ENCODE peak calls at places on chromosomes 16 and 17, in nine cellular contexts. One of them, this sample, is unnamed.

GRCh38 chr17:56597495-56597990 is 4.0 kb downstream of the NOG start:
- DNase-seq in breast epithelium: no peak
- DNase-seq in lower lobe of right lung: peak; percentile 45
- DNase-seq in mesenchymal stem cell: peak; percentile 34
- DNase-seq in body of pancreas: peak; percentile 5
- DNase-seq in astrocyte: no peak
- DNase-seq in GM23248: peak; percentile 43
- DNase-seq in A549: no peak
- DNase-seq in Caco-2: no peak
- DNase-seq in this sample: peak; percentile 47

GRCh38 chr16:546909-547770 is 13.1 kb upstream of the PRR35 start:
- DNase-seq in mesenchymal stem cell: no peak
- DNase-seq in breast epithelium: peak; percentile 78
- DNase-seq in astrocyte: no peak
- DNase-seq in lower lobe of right lung: peak; percentile 78
- DNase-seq in GM23248: peak; percentile 69
- DNase-seq in Caco-2: no peak
- DNase-seq in body of pancreas: peak; percentile 71
- DNase-seq in A549: peak; percentile 71
- DNase-seq in this sample: no peak

GRCh38 chr17:7740481-7741001 is 23.0 kb downstream of the DNAH2 start:
- DNase-seq in breast epithelium: no peak
- DNase-seq in A549: no peak
- DNase-seq in Caco-2: peak; percentile 2
- DNase-seq in mesenchymal stem cell: no peak
- DNase-seq in GM23248: no peak
- DNase-seq in lower lobe of right lung: no peak
- DNase-seq in astrocyte: no peak
- DNase-seq in body of pancreas: peak; percentile 3
- DNase-seq in this sample: no peak

GRCh38 chr16:9152649-9153501 is 61.4 kb downstream of the HAPSTR1 start:
- DNase-seq in A549: no peak
- DNase-seq in Caco-2: no peak
- DNase-seq in body of pancreas: no peak
- DNase-seq in mesenchymal stem cell: no peak
- DNase-seq in lower lobe of right lung: no peak
- DNase-seq in GM23248: no peak
- DNase-seq in astrocyte: no peak
- DNase-seq in breast epithelium: no peak
- DNase-seq in this sample: no peak

GRCh38 chr17:74520790-74521480 is 10.3 kb downstream of the CD300LB start:
- DNase-seq in A549: no peak
- DNase-seq in Caco-2: no peak
- DNase-seq in breast epithelium: peak; percentile 16
- DNase-seq in lower lobe of right lung: no peak
- DNase-seq in mesenchymal stem cell: no peak
- DNase-seq in body of pancreas: peak; percentile 65
- DNase-seq in GM23248: peak; percentile 69
- DNase-seq in astrocyte: peak; percentile 9
- DNase-seq in this sample: peak; percentile 66

GRCh38 chr17:39014795-39015545 is 47.8 kb upstream of the FBXO47 start:
- DNase-seq in Caco-2: no peak
- DNase-seq in body of pancreas: peak; percentile 32
- DNase-seq in astrocyte: no peak
- DNase-seq in mesenchymal stem cell: no peak
- DNase-seq in lower lobe of right lung: peak; percentile 64
- DNase-seq in GM23248: no peak
- DNase-seq in A549: peak; percentile 46
- DNase-seq in breast epithelium: no peak
- DNase-seq in this sample: no peak

GRCh38 chr16:79716645-79717323 is 116.2 kb upstream of the MAF start:
- DNase-seq in astrocyte: no peak
- DNase-seq in body of pancreas: no peak
- DNase-seq in Caco-2: no peak
- DNase-seq in mesenchymal stem cell: peak; percentile 57
- DNase-seq in GM23248: no peak
- DNase-seq in breast epithelium: no peak
- DNase-seq in lower lobe of right lung: no peak
- DNase-seq in A549: no peak
- DNase-seq in this sample: no peak

GRCh38 chr17:12528036-12528435 is 137.7 kb upstream of the MYOCD start:
- DNase-seq in lower lobe of right lung: no peak
- DNase-seq in Caco-2: no peak
- DNase-seq in breast epithelium: no peak
- DNase-seq in A549: no peak
- DNase-seq in GM23248: no peak
- DNase-seq in astrocyte: no peak
- DNase-seq in body of pancreas: no peak
- DNase-seq in mesenchymal stem cell: no peak
- DNase-seq in this sample: no peak

GRCh38 chr17:50989149-50989548 is 123.0 kb upstream of the TOB1 start:
- DNase-seq in lower lobe of right lung: no peak
- DNase-seq in astrocyte: no peak
- DNase-seq in Caco-2: no peak
- DNase-seq in body of pancreas: no peak
- DNase-seq in breast epithelium: no peak
- DNase-seq in A549: no peak
- DNase-seq in mesenchymal stem cell: no peak
- DNase-seq in GM23248: no peak
- DNase-seq in this sample: no peak

GRCh38 chr17:33218657-33219298 is 74.3 kb downstream of the ASIC2 start:
- DNase-seq in body of pancreas: no peak
- DNase-seq in mesenchymal stem cell: peak; percentile 68
- DNase-seq in breast epithelium: no peak
- DNase-seq in Caco-2: no peak
- DNase-seq in A549: no peak
- DNase-seq in astrocyte: peak; percentile 69
- DNase-seq in GM23248: peak; percentile 44
- DNase-seq in lower lobe of right lung: no peak
- DNase-seq in this sample: no peak

GRCh38 chr16:3182608-3183444 is 5.2 kb upstream of the OR1F1 start:
- DNase-seq in GM23248: peak; percentile 62
- DNase-seq in Caco-2: no peak
- DNase-seq in mesenchymal stem cell: peak; percentile 65
- DNase-seq in A549: peak; percentile 88
- DNase-seq in lower lobe of right lung: peak; percentile 68
- DNase-seq in body of pancreas: peak; percentile 42
- DNase-seq in astrocyte: no peak
- DNase-seq in breast epithelium: no peak
- DNase-seq in this sample: peak; percentile 52

GRCh38 chr17:7225711-7226331 is 6.1 kb downstream of the ACADVL start:
- DNase-seq in Caco-2: no peak
- DNase-seq in breast epithelium: no peak
- DNase-seq in GM23248: no peak
- DNase-seq in lower lobe of right lung: no peak
- DNase-seq in mesenchymal stem cell: no peak
- DNase-seq in A549: no peak
- DNase-seq in astrocyte: no peak
- DNase-seq in body of pancreas: no peak
- DNase-seq in this sample: no peak

GRCh38 chr17:45345554-45346254 is 28.9 kb upstream of the MAP3K14 start:
- DNase-seq in GM23248: peak; percentile 74
- DNase-seq in mesenchymal stem cell: peak; percentile 69
- DNase-seq in lower lobe of right lung: no peak
- DNase-seq in Caco-2: peak; percentile 13
- DNase-seq in breast epithelium: no peak
- DNase-seq in astrocyte: peak; percentile 66
- DNase-seq in A549: peak; percentile 63
- DNase-seq in body of pancreas: peak; percentile 9
- DNase-seq in this sample: no peak

GRCh38 chr17:45172541-45173286 is 11.0 kb downstream of the HEXIM2 start:
- DNase-seq in lower lobe of right lung: peak; percentile 74
- DNase-seq in mesenchymal stem cell: peak; percentile 20
- DNase-seq in A549: peak; percentile 99
- DNase-seq in astrocyte: peak; percentile 66
- DNase-seq in GM23248: peak; percentile 75
- DNase-seq in breast epithelium: peak; percentile 79
- DNase-seq in Caco-2: peak; percentile 42
- DNase-seq in body of pancreas: peak; percentile 90
- DNase-seq in this sample: peak; percentile 97

GRCh38 chr17:413706-414440 is 61.3 kb upstream of the RPH3AL start:
- DNase-seq in Caco-2: no peak
- DNase-seq in GM23248: no peak
- DNase-seq in mesenchymal stem cell: no peak
- DNase-seq in A549: no peak
- DNase-seq in astrocyte: no peak
- DNase-seq in lower lobe of right lung: no peak
- DNase-seq in body of pancreas: no peak
- DNase-seq in breast epithelium: no peak
- DNase-seq in this sample: no peak

GRCh38 chr16:88747588-88748301 is 37.3 kb downstream of the PIEZO1 start:
- DNase-seq in body of pancreas: peak; percentile 50
- DNase-seq in A549: peak; percentile 88
- DNase-seq in breast epithelium: no peak
- DNase-seq in GM23248: no peak
- DNase-seq in Caco-2: peak; percentile 85
- DNase-seq in astrocyte: no peak
- DNase-seq in lower lobe of right lung: no peak
- DNase-seq in mesenchymal stem cell: peak; percentile 41
- DNase-seq in this sample: peak; percentile 54

GRCh38 chr17:76716146-76716833 is 5.5 kb upstream of the MXRA7 start:
- DNase-seq in mesenchymal stem cell: peak; percentile 100
- DNase-seq in Caco-2: no peak
- DNase-seq in GM23248: peak; percentile 100
- DNase-seq in astrocyte: peak; percentile 100
- DNase-seq in breast epithelium: peak; percentile 70
- DNase-seq in A549: no peak
- DNase-seq in body of pancreas: peak; percentile 70
- DNase-seq in lower lobe of right lung: peak; percentile 73
- DNase-seq in this sample: no peak

GRCh38 chr16:1839554-1839953 is 12.5 kb downstream of the FAHD1 start:
- DNase-seq in body of pancreas: no peak
- DNase-seq in breast epithelium: no peak
- DNase-seq in GM23248: peak; percentile 54
- DNase-seq in Caco-2: no peak
- DNase-seq in astrocyte: no peak
- DNase-seq in mesenchymal stem cell: peak; percentile 81
- DNase-seq in lower lobe of right lung: no peak
- DNase-seq in A549: no peak
- DNase-seq in this sample: no peak

GRCh38 chr16:77850637-77851330 is 62.4 kb downstream of the VAT1L start:
- DNase-seq in mesenchymal stem cell: no peak
- DNase-seq in lower lobe of right lung: no peak
- DNase-seq in body of pancreas: no peak
- DNase-seq in Caco-2: no peak
- DNase-seq in breast epithelium: no peak
- DNase-seq in GM23248: peak; percentile 53
- DNase-seq in astrocyte: no peak
- DNase-seq in A549: no peak
- DNase-seq in this sample: no peak

DNA sequence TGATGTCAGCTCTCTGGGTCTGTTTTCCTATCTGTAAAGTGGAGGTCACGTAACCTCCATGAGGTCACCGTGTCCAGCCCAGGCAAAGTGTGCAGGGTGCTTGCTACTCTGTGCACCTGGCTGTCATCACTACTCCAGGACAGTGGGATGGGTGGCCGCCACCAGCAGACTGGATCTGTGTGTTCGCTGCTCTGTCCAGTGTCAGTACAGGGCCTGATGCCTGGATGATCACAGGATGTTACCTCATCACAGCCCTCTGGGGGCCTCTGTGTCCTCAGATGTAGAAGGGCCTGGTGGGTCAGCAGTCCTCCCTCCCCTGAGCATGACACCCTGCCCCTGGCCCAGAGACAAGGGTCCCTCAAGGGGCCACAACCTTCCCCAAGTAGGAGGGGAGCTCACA is 80.0 kb downstream of the KCNJ18 start:
- DNase-seq in Caco-2: no peak
- DNase-seq in A549: no peak
- DNase-seq in astrocyte: no peak
- DNase-seq in body of pancreas: no peak
- DNase-seq in breast epithelium: no peak
- DNase-seq in lower lobe of right lung: no peak
- DNase-seq in mesenchymal stem cell: no peak
- DNase-seq in GM23248: no peak
- DNase-seq in this sample: no peak
- H3K9me3 ChIP-seq in Caco-2: no peaks in the 10 kb centered on the region
- H3K9me3 ChIP-seq in A549: no peaks in the 10 kb centered on the region
- H3K9me3 ChIP-seq in astrocyte: no peaks in the 10 kb centered on the region
- H3K9me3 ChIP-seq in body of pancreas: no peaks in the 10 kb centered on the region
- H3K9me3 ChIP-seq in breast epithelium: no peaks in the 10 kb centered on the region
- H3K9me3 ChIP-seq in lower lobe of right lung: no peaks in the 10 kb centered on the region
- H3K9me3 ChIP-seq in mesenchymal stem cell: no peaks in the 10 kb centered on the region
- H3K9me3 ChIP-seq in GM23248: no peaks in the 10 kb centered on the region
- H3K9me3 ChIP-seq in this sample: no peaks in the 10 kb centered on the region

GRCh38 chr16:35752012-35752772 is 2292.8 kb downstream of the TP53TG3F start:
- DNase-seq in lower lobe of right lung: no peak
- DNase-seq in astrocyte: no peak
- DNase-seq in A549: no peak
- DNase-seq in breast epithelium: no peak
- DNase-seq in GM23248: no peak
- DNase-seq in body of pancreas: no peak
- DNase-seq in mesenchymal stem cell: no peak
- DNase-seq in Caco-2: no peak
- DNase-seq in this sample: no peak
- H3K9me3 ChIP-seq in lower lobe of right lung: peaks cover 5% of the 10 kb centered on the region
- H3K9me3 ChIP-seq in astrocyte: no peaks in the 10 kb centered on the region
- H3K9me3 ChIP-seq in A549: no peaks in the 10 kb centered on the region
- H3K9me3 ChIP-seq in breast epithelium: peaks cover 65% of the 10 kb centered on the region
- H3K9me3 ChIP-seq in GM23248: no peaks in the 10 kb centered on the region
- H3K9me3 ChIP-seq in body of pancreas: no peaks in the 10 kb centered on the region
- H3K9me3 ChIP-seq in mesenchymal stem cell: no peaks in the 10 kb centered on the region
- H3K9me3 ChIP-seq in Caco-2: no peaks in the 10 kb centered on the region
- H3K9me3 ChIP-seq in this sample: no peaks in the 10 kb centered on the region

DNA sequence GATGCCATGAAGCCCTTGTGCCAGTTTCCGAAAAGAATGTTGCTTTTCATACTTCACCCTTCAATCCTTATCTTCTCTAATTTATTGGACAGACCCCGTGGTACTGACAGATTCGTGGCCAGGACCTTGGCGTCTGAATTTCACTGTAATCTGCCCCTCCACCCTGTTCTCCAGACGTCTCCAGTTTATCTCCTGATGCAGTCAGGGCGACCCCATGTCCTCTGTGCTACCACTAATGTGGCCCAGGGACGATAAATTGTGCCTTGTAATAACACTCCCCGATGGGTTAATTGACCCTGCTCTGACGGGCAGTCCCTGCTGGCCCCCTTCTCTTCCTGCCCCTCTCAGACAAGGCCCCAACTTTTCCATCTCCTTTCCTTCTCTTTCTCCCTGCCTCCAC is 138.3 kb upstream of the GSE1 start:
- DNase-seq in body of pancreas: no peak
- DNase-seq in lower lobe of right lung: no peak
- DNase-seq in mesenchymal stem cell: no peak
- DNase-seq in A549: no peak
- DNase-seq in Caco-2: no peak
- DNase-seq in astrocyte: no peak
- DNase-seq in GM23248: no peak
- DNase-seq in breast epithelium: no peak
- DNase-seq in this sample: no peak
- H3K9me3 ChIP-seq in body of pancreas: no peaks in the 10 kb centered on the region
- H3K9me3 ChIP-seq in lower lobe of right lung: no peaks in the 10 kb centered on the region
- H3K9me3 ChIP-seq in mesenchymal stem cell: no peaks in the 10 kb centered on the region
- H3K9me3 ChIP-seq in A549: no peaks in the 10 kb centered on the region
- H3K9me3 ChIP-seq in Caco-2: no peaks in the 10 kb centered on the region
- H3K9me3 ChIP-seq in astrocyte: no peaks in the 10 kb centered on the region
- H3K9me3 ChIP-seq in GM23248: no peaks in the 10 kb centered on the region
- H3K9me3 ChIP-seq in breast epithelium: no peaks in the 10 kb centered on the region
- H3K9me3 ChIP-seq in this sample: no peaks in the 10 kb centered on the region

DNA sequence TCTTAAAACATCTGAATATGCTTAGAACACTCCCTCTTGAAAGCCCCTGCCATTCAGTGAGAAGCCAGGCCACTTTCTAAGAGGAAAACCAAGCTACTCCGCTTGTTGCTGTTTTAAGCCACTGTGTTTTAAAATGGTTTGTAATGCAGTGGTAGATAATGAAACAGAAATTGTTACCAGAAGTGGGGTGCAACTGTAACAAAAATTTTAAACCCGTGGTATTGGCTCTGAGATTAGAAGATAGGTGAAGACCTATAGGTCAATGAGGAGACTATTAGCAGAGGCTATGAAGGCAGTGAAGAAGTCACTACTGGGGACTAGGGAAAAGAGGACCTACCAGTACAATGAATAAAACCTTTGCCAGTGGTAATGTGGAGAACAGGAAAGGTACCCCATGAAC is 266.5 kb downstream of the IRF8 start:
- DNase-seq in GM23248: no peak
- DNase-seq in astrocyte: no peak
- DNase-seq in Caco-2: no peak
- DNase-seq in breast epithelium: no peak
- DNase-seq in body of pancreas: no peak
- DNase-seq in mesenchymal stem cell: no peak
- DNase-seq in lower lobe of right lung: no peak
- DNase-seq in A549: no peak
- DNase-seq in this sample: no peak
- H3K9me3 ChIP-seq in GM23248: peaks cover 4% of the 10 kb centered on the region
- H3K9me3 ChIP-seq in astrocyte: peaks cover 9% of the 10 kb centered on the region
- H3K9me3 ChIP-seq in Caco-2: peaks cover 11% of the 10 kb centered on the region
- H3K9me3 ChIP-seq in breast epithelium: peaks cover 17% of the 10 kb centered on the region
- H3K9me3 ChIP-seq in body of pancreas: no peaks in the 10 kb centered on the region
- H3K9me3 ChIP-seq in mesenchymal stem cell: peaks cover 40% of the 10 kb centered on the region
- H3K9me3 ChIP-seq in lower lobe of right lung: peaks cover 12% of the 10 kb centered on the region
- H3K9me3 ChIP-seq in A549: peaks cover 32% of the 10 kb centered on the region
- H3K9me3 ChIP-seq in this sample: no peaks in the 10 kb centered on the region

This sample was measured in PC-3.